ENCODE peak calls at places on chromosomes 1 and 21, in nine cellular contexts. Q is AG04450, O is endothelial cell of umbilical vein, I is cardiac muscle cell, Y is fibroblast of lung, G is brain microvascular endothelial cell, Z is stomach, K is heart left ventricle, E is uterus. D is an unnamed sample.
A peak's percentile ranks its signal among the peaks of the same experiment; 100 is the strongest.

GRCh38 chr1:51284487-51284954 is 45.8 kb downstream of the TTC39A start:
- DNase-seq in Q (no peak), O (peak; percentile 94), I (peak; percentile 51), Y (peak; percentile 57), G (peak; percentile 33), Z (peak; percentile 83), K (no peak), E (no peak), D (no peak)

GRCh38 chr1:50332941-50333594 is 90.2 kb downstream of the DMRTA2 start:
- DNase-seq in Q (no peak), O (peak; percentile 46), I (peak; percentile 69), Y (peak; percentile 19), G (peak; percentile 6), Z (peak; percentile 40), K (peak; percentile 86), E (peak; percentile 37), D (no peak)

GRCh38 chr1:235702412-235702811 is 52.8 kb upstream of the GNG4 start:
- DNase-seq in Q (no peak), O (no peak), I (no peak), Y (no peak), G (no peak), Z (no peak), K (no peak), E (no peak), D (no peak)

GRCh38 chr1:236945002-236945401 is 59.2 kb downstream of the MT1HL1 start:
- DNase-seq in Q (no peak), O (no peak), I (no peak), Y (no peak), G (no peak), Z (no peak), K (no peak), E (no peak), D (no peak)

GRCh38 chr1:59316497-59317128 is 19.7 kb downstream of the FGGY start:
- DNase-seq in Q (peak; percentile 55), O (peak; percentile 72), I (peak; percentile 46), Y (peak; percentile 96), G (peak; percentile 24), Z (no peak), K (no peak), E (no peak), D (no peak)

GRCh38 chr1:171998711-171999110 is 157.4 kb downstream of the DNM3 start:
- DNase-seq in Q (no peak), O (no peak), I (no peak), Y (peak; percentile 47), G (no peak), Z (no peak), K (no peak), E (no peak), D (no peak)

GRCh38 chr1:108590947-108591346 is 31.0 kb downstream of the EEIG2 start:
- DNase-seq in Q (peak; percentile 80), O (peak; percentile 97), I (peak; percentile 97), Y (peak; percentile 96), G (peak; percentile 80), Z (no peak), K (no peak), E (no peak), D (no peak)

GRCh38 chr1:18104546-18105100 is 3.0 kb upstream of the IGSF21 start:
- DNase-seq in Q (no peak), O (no peak), I (no peak), Y (no peak), G (no peak), Z (no peak), K (no peak), E (no peak), D (no peak)

GRCh38 chr1:205369621-205370230 is 13.0 kb upstream of the KLHDC8A start:
- DNase-seq in Q (no peak), O (no peak), I (no peak), Y (peak; percentile 47), G (no peak), Z (peak; percentile 46), K (no peak), E (no peak), D (no peak)

GRCh38 chr1:152026895-152027294 is 9.9 kb downstream of the S100A11 start:
- DNase-seq in Q (no peak), O (no peak), I (peak; percentile 34), Y (peak; percentile 57), G (peak; percentile 71), Z (no peak), K (no peak), E (no peak), D (no peak)

GRCh38 chr1:185733818-185734709 is at the start of gene HMCN1:
- DNase-seq in Q (no peak), O (peak; percentile 85), I (peak; percentile 83), Y (peak; percentile 72), G (peak; percentile 34), Z (peak; percentile 58), K (peak; percentile 87), E (peak; percentile 68), D (peak; percentile 7)

GRCh38 chr1:231134624-231135023 is 27.2 kb upstream of the TRIM67 start:
- DNase-seq in Q (no peak), O (no peak), I (no peak), Y (peak; percentile 39), G (no peak), Z (no peak), K (no peak), E (no peak), D (no peak)

GRCh38 chr1:161848676-161849075 is 82.6 kb downstream of the ATF6 start:
- DNase-seq in Q (no peak), O (no peak), I (peak; percentile 25), Y (no peak), G (no peak), Z (no peak), K (no peak), E (no peak), D (no peak)

GRCh38 chr21:29056538-29057050 is 16.9 kb downstream of the CCT8 start:
- DNase-seq in Q (no peak), O (no peak), I (no peak), Y (peak; percentile 35), G (no peak), Z (no peak), K (no peak), E (no peak), D (no peak)

GRCh38 chr1:11920239-11920903 is 5.9 kb downstream of the KIAA2013 start:
- DNase-seq in Q (no peak), O (no peak), I (no peak), Y (peak; percentile 57), G (no peak), Z (peak; percentile 52), K (no peak), E (no peak), D (no peak)

GRCh38 chr1:201637282-201638076 is 98.6 kb downstream of the NAV1 start:
- DNase-seq in Q (no peak), O (no peak), I (peak; percentile 57), Y (no peak), G (no peak), Z (no peak), K (no peak), E (no peak), D (no peak)

GRCh38 chr1:228031276-228031995 is 24.6 kb downstream of the WNT3A start:
- DNase-seq in Q (no peak), O (no peak), I (no peak), Y (no peak), G (no peak), Z (no peak), K (peak; percentile 28), E (no peak), D (no peak)

GRCh38 chr1:1826356-1827088 is 48.3 kb upstream of the NADK start:
- DNase-seq in Q (no peak), O (no peak), I (no peak), Y (peak; percentile 39), G (no peak), Z (no peak), K (no peak), E (no peak), D (no peak)

GRCh38 chr1:202709276-202710041 is 795 bp downstream of the SYT2 start:
- DNase-seq in Q (no peak), O (no peak), I (no peak), Y (no peak), G (no peak), Z (no peak), K (no peak), E (no peak), D (no peak)

GRCh38 chr1:190168116-190168515 is 309.5 kb downstream of the BRINP3 start:
- DNase-seq in Q (peak; percentile 53), O (peak; percentile 30), I (peak; percentile 52), Y (peak; percentile 97), G (peak; percentile 64), Z (no peak), K (no peak), E (no peak), D (no peak)

GRCh38 chr21:45080639-45081414 is 6.4 kb downstream of the ADARB1 start:
- DNase-seq in Q (peak; percentile 15), O (no peak), I (peak; percentile 72), Y (peak; percentile 52), G (peak; percentile 38), Z (no peak), K (no peak), E (peak; percentile 62), D (peak; percentile 30)

GRCh38 chr1:64363616-64364015 is 106.3 kb upstream of the CACHD1 start:
- DNase-seq in Q (no peak), O (no peak), I (no peak), Y (no peak), G (no peak), Z (no peak), K (no peak), E (no peak), D (no peak)

GRCh38 chr21:16419188-16419874 is 689.5 kb downstream of the USP25 start:
- DNase-seq in Q (peak; percentile 63), O (peak; percentile 99), I (peak; percentile 98), Y (peak; percentile 98), G (peak; percentile 84), Z (peak; percentile 81), K (peak; percentile 81), E (peak; percentile 76), D (no peak)
- H3K27ac ChIP-seq in Q (no peak overlapping the region), O (peak overlapping the region; percentile 85), I (peak overlapping the region; percentile 73), Y (no peak overlapping the region), G (peak overlapping the region; percentile 19), Z (peak overlapping the region; percentile 80), K (peak overlapping the region; percentile 86), E (peak overlapping the region; percentile 81), D (no peak overlapping the region)

DNA sequence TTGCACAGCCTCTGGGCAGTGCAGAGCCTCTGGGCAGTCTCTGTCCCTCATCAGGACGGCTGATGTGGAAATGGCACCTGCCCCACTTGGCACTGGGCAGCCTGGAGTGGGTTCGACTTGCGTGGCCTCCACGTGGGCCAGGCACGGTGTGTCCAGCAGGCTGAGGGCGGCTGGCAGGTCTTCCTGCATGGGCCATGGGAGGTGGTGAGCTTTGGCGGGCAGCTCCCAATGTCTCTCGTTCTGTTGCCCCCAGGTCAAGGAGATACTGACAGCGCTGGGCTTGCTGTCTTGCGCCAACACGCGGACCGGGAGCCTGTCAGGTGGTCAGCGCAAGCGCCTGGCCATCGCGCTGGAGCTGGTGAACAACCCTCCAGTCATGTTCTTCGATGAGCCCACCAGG is 33.2 kb downstream of the TFF3 start:
- DNase-seq in Q (no peak), O (no peak), I (no peak), Y (no peak), G (no peak), Z (no peak), K (no peak), E (no peak), D (no peak)
- TF ChIP-seq CTCF in Q (no peak), O (no peak), I (no peak), Y (no peak), G (no peak), Z (no peak), K (no peak), E (no peak), D (no peak)

GRCh38 chr1:30190481-30191153 is 532.8 kb downstream of the MATN1 start:
- DNase-seq in Q (no peak), O (no peak), I (no peak), Y (no peak), G (no peak), Z (no peak), K (no peak), E (no peak), D (no peak)
- H3K27ac ChIP-seq in Q (no peak overlapping the region), O (no peak overlapping the region), I (no peak overlapping the region), Y (no peak overlapping the region), G (no peak overlapping the region), Z (no peak overlapping the region), K (peak overlapping the region; percentile 26), E (peak overlapping the region; percentile 41), D (no peak overlapping the region)

GRCh38 chr1:4336507-4336906 is 317.9 kb upstream of the AJAP1 start:
- DNase-seq in Q (no peak), O (no peak), I (no peak), Y (no peak), G (no peak), Z (no peak), K (no peak), E (no peak), D (no peak)
- TF ChIP-seq CTCF in Q (no peak), O (no peak), I (no peak), Y (no peak), G (no peak), Z (no peak), K (no peak), E (no peak), D (no peak)